ENCODE peak calls at places on chromosomes 7 and 10, in seven cellular contexts. T, F, Q, C, P, X and K are unnamed samples.

GRCh38 chr7:47738563-47739166 is 156.8 kb upstream of the TNS3 start:
- DNase-seq in T (no peak), F (no peak), Q (no peak), C (no peak), P (peak), X (no peak), K (no peak)

GRCh38 chr10:113244750-113245149 is 294.7 kb downstream of the TCF7L2 start:
- DNase-seq in T (no peak), F (no peak), Q (no peak), C (no peak), P (no peak), X (no peak), K (no peak)

GRCh38 chr10:27611209-27611608 is 107.1 kb downstream of the RAB18 start:
- DNase-seq in T (peak), F (peak), Q (no peak), C (peak), P (no peak), X (peak), K (peak)

GRCh38 chr10:14670551-14671240 is 104.0 kb downstream of the FAM107B start:
- DNase-seq in T (no peak), F (no peak), Q (peak), C (peak), P (no peak), X (peak), K (no peak)

GRCh38 chr10:5589963-5590511 is 65.3 kb downstream of the CALML3 start:
- DNase-seq in T (no peak), F (peak), Q (peak), C (no peak), P (no peak), X (no peak), K (peak)

GRCh38 chr7:113314594-113314993 is 196.2 kb upstream of the SMIM30 start:
- DNase-seq in T (no peak), F (no peak), Q (no peak), C (no peak), P (no peak), X (no peak), K (no peak)

GRCh38 chr10:113739577-113739976 is 11.9 kb upstream of the PLEKHS1 start:
- DNase-seq in T (no peak), F (no peak), Q (no peak), C (no peak), P (no peak), X (no peak), K (no peak)

GRCh38 chr7:75937958-75938786 is 23.2 kb downstream of the POR start:
- DNase-seq in T (no peak), F (peak), Q (peak), C (peak), P (no peak), X (peak), K (peak)

GRCh38 chr7:157602156-157602555 is 265.4 kb downstream of the DNAJB6 start:
- DNase-seq in T (no peak), F (no peak), Q (no peak), C (no peak), P (no peak), X (no peak), K (no peak)

GRCh38 chr7:129210989-129211312 is 13.9 kb upstream of the AHCYL2 start:
- DNase-seq in T (no peak), F (no peak), Q (no peak), C (no peak), P (no peak), X (no peak), K (no peak)

GRCh38 chr7:129212126-129212525 is 12.7 kb upstream of the AHCYL2 start:
- DNase-seq in T (no peak), F (no peak), Q (no peak), C (no peak), P (no peak), X (no peak), K (no peak)

GRCh38 chr7:129208667-129209066 is 16.2 kb upstream of the AHCYL2 start:
- DNase-seq in T (no peak), F (no peak), Q (no peak), C (no peak), P (no peak), X (no peak), K (no peak)

GRCh38 chr7:129209067-129209926 is 15.5 kb upstream of the AHCYL2 start:
- DNase-seq in T (no peak), F (no peak), Q (no peak), C (no peak), P (no peak), X (no peak), K (no peak)

GRCh38 chr7:129210256-129210988 is 14.4 kb upstream of the AHCYL2 start:
- DNase-seq in T (peak), F (peak), Q (peak), C (peak), P (peak), X (no peak), K (peak)
- TF ChIP-seq CTCF in T (peak), F (peak), Q (peak), C (peak), P (peak), X (peak), K (peak)

GRCh38 chr7:151245360-151246160 is 2.9 kb downstream of the SMARCD3 start:
- DNase-seq in T (no peak), F (no peak), Q (peak), C (peak), P (peak), X (no peak), K (no peak)
- TF ChIP-seq CTCF in T (peak), F (peak), Q (no peak), C (peak), P (peak), X (peak), K (peak)

GRCh38 chr10:120999868-121000267 is 148.7 kb downstream of the WDR11 start:
- DNase-seq in T (no peak), F (no peak), Q (no peak), C (no peak), P (no peak), X (no peak), K (no peak)
- TF ChIP-seq CTCF in T (no peak), F (no peak), Q (no peak), C (no peak), P (no peak), X (no peak), K (no peak)

DNA sequence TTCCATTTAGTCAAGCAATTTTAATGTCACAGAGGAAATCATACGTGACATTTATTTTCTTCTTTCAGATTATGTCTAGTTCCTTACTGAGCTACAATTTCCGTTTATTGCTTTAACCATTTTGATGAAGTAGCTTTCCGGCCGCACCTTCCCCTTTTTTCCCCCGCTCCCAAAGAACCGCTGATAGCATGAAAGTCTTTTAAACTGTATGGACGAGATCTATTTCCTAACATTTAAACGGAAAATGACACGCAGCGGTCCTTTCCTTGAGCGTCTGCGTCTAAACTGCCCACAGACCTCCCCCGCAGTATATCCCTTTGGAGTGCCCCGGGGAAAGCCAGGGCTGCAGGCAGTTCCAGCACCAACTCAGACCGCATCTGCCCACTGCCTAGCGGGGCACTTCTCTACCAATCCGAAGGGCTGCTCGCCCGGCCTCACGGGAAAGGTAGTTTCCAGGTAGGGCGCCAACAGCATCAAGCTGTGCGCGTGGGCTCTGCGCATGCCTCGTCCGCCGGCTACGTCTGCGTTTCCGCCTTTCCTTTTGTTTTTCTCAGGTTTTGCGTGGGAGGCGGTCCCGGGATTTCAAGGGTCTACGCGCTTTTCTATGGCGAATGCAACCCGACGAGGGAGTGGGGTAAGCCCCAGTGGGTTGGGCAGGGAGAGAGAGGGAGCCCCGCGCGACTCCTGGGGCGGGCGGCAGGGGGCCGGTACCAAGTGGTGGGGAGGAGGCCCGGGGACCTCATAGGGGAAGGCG is at the start of gene ZNF33A:
- DNase-seq in T (peak), F (peak), Q (peak), C (peak), P (peak), X (peak), K (peak)
- TF ChIP-seq CTCF in T (no peak), F (peak), Q (peak), C (peak), P (no peak), X (peak), K (no peak)

DNA sequence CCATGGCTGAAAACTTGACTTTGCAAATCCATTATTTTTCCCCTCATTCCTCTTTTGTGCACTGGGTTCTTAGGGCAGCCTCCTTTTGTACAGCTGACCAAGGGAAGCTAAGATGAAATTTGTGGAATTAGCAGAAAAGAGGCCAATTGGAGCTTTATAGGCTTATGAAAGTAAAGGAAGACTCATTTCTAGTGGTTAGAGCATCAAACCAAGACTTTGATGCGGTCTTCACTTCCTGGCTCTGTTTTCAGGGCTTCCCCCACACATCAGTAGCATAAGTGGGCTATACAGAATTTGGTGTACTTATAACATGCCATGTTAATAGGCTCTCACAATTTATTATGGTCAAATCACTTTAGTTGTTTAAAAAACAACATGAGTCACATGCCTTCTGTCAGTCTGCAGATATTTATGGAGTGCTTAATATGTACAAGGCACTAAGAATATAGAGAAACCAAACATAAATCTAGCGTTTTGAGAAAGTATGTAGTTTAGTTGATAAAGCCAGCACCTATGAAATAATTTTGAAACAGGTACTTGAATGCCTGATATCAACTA is 5.7 kb downstream of the AUTS2 start:
- DNase-seq in T (no peak), F (no peak), Q (no peak), C (no peak), P (no peak), X (no peak), K (no peak)
- TF ChIP-seq CTCF in T (no peak), F (no peak), Q (no peak), C (no peak), P (no peak), X (no peak), K (no peak)

GRCh38 chr10:128280271-128280670 is 154.0 kb upstream of the MKI67 start:
- DNase-seq in T (no peak), F (no peak), Q (no peak), C (no peak), P (no peak), X (no peak), K (no peak)
- TF ChIP-seq CTCF in T (no peak), F (no peak), Q (no peak), C (no peak), P (no peak), X (no peak), K (no peak)

GRCh38 chr10:16049775-16050174 is 189.5 kb upstream of the MINDY3 start:
- DNase-seq in T (no peak), F (no peak), Q (no peak), C (no peak), P (no peak), X (no peak), K (peak)

DNA sequence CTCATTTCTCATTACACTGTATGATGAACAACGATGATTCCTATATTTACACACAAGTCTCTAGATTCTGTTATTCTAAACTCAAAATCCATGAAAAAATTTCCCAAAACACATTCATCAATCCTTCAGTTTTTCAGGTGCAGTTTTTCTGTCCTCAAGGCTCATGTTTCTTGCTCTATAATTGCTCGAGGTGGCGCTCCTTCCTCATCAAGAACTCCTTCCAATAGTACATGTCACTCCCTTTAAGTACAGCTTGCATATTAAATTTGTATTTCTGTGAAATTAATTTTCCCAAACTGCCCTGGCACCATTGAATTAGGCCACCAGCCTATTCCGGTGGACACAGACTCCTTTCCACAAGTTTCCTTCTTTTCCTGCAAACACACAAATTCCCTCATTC is 188.7 kb upstream of the MINDY3 start:
- DNase-seq in T (no peak), F (no peak), Q (no peak), C (no peak), P (no peak), X (no peak), K (peak)
- TF ChIP-seq CTCF in T (no peak), F (no peak), Q (no peak), C (no peak), P (no peak), X (no peak), K (no peak)

GRCh38 chr7:6027806-6028365 is 3.3 kb upstream of the ANKRD61 start:
- DNase-seq in T (no peak), F (no peak), Q (no peak), C (no peak), P (no peak), X (no peak), K (no peak)

GRCh38 chr7:6028563-6028962 is 2.6 kb upstream of the ANKRD61 start:
- DNase-seq in T (no peak), F (no peak), Q (no peak), C (no peak), P (no peak), X (no peak), K (no peak)

GRCh38 chr7:6023974-6024435 is 7.2 kb upstream of the ANKRD61 start:
- DNase-seq in T (no peak), F (no peak), Q (no peak), C (no peak), P (no peak), X (no peak), K (no peak)

GRCh38 chr7:6026917-6027316 is 4.3 kb upstream of the ANKRD61 start:
- DNase-seq in T (no peak), F (no peak), Q (no peak), C (no peak), P (no peak), X (no peak), K (no peak)

DNA sequence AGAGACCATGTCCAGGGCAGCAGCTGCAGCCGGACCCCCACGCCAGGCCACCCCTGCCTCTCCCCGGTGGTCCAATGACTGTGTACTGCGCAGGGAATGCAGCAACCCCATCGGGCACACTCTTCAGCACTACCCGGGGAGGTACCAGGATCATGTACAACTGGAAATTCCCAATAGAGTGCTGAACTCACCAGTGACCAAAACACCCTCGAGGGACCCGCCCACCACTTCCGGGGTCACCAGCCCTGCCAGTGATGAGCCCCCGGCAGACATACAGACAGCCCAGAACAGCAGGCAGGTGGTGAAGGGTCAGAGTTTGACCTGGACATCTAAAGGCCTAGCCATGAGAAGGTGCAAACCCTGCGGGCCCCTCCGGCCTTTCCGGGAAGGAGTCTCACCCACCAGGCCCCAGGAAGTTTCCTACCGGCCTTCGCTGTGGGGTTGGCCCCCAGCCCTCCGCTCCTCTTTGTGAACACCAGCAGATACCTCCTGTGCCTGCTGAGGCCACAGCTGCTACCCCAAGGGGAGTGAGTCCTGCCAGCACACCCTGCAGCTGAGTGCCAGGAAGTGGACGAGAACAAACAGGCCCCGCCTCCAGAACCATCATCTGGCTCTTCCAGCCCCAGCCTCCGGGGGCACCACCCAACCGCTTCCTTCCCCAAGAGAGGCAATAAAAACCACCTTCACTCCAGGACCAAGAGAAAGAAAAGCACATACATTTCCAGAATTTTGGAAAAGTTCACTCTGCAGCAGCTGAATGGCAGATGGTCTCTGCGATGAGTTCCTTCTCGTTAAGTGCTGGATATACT is 5.0 kb upstream of the ANKRD61 start:
- DNase-seq in T (peak), F (peak), Q (peak), C (peak), P (peak), X (no peak), K (peak)
- TF ChIP-seq CTCF in T (peak), F (peak), Q (peak), C (peak), P (no peak), X (peak), K (peak)

GRCh38 chr7:65216469-65216868 is 157.2 kb upstream of the ZNF92 start:
- DNase-seq in T (peak), F (no peak), Q (peak), C (peak), P (peak), X (no peak), K (peak)
- TF ChIP-seq CTCF in T (peak), F (peak), Q (peak), C (peak), P (peak), X (peak), K (peak)